ENCODE peak calls at places on chromosomes 2 and 18, in seven cellular contexts. One of them, this sample, is unnamed.

GRCh38 chr2:190202604-190203003 is 117.0 kb downstream of the HIBCH start:
- DNase-seq in small intestine: no peak
- DNase-seq in NCI-H1092: no peak
- DNase-seq in SK-MEL-5: no peak
- DNase-seq in cardiac fibroblast: no peak
- DNase-seq in ACHN: no peak
- DNase-seq in erythroblast: no peak
- DNase-seq in this sample: no peak

GRCh38 chr2:55364189-55365055 is 55.2 kb downstream of the CCDC88A start:
- DNase-seq in small intestine: no peak
- DNase-seq in NCI-H1092: no peak
- DNase-seq in SK-MEL-5: peak; percentile 98
- DNase-seq in cardiac fibroblast: peak; percentile 97
- DNase-seq in ACHN: peak; percentile 60
- DNase-seq in erythroblast: peak; percentile 47
- DNase-seq in this sample: no peak

GRCh38 chr2:223217373-223217772 is 165.4 kb downstream of the KCNE4 start:
- DNase-seq in small intestine: no peak
- DNase-seq in NCI-H1092: no peak
- DNase-seq in SK-MEL-5: no peak
- DNase-seq in cardiac fibroblast: no peak
- DNase-seq in ACHN: no peak
- DNase-seq in erythroblast: no peak
- DNase-seq in this sample: no peak

GRCh38 chr18:774811-775210 is 37.2 kb downstream of the YES1 start:
- DNase-seq in small intestine: peak; percentile 72
- DNase-seq in NCI-H1092: no peak
- DNase-seq in SK-MEL-5: no peak
- DNase-seq in cardiac fibroblast: no peak
- DNase-seq in ACHN: no peak
- DNase-seq in erythroblast: no peak
- DNase-seq in this sample: no peak

GRCh38 chr2:20452551-20452950 is 5.7 kb downstream of the RHOB start:
- DNase-seq in small intestine: no peak
- DNase-seq in NCI-H1092: no peak
- DNase-seq in SK-MEL-5: peak; percentile 96
- DNase-seq in cardiac fibroblast: peak; percentile 83
- DNase-seq in ACHN: peak; percentile 70
- DNase-seq in erythroblast: no peak
- DNase-seq in this sample: no peak

GRCh38 chr18:51127664-51128063 is 69.8 kb downstream of the MEX3C start:
- DNase-seq in small intestine: no peak
- DNase-seq in NCI-H1092: no peak
- DNase-seq in SK-MEL-5: no peak
- DNase-seq in cardiac fibroblast: no peak
- DNase-seq in ACHN: no peak
- DNase-seq in erythroblast: no peak
- DNase-seq in this sample: no peak

GRCh38 chr18:79916546-79917350 is 34.7 kb downstream of the SLC66A2 start:
- DNase-seq in small intestine: no peak
- DNase-seq in NCI-H1092: no peak
- DNase-seq in SK-MEL-5: no peak
- DNase-seq in cardiac fibroblast: no peak
- DNase-seq in ACHN: no peak
- DNase-seq in erythroblast: no peak
- DNase-seq in this sample: peak; percentile 3

GRCh38 chr2:120626566-120626965 is 109.1 kb upstream of the GLI2 start:
- DNase-seq in small intestine: no peak
- DNase-seq in NCI-H1092: no peak
- DNase-seq in SK-MEL-5: peak; percentile 74
- DNase-seq in cardiac fibroblast: no peak
- DNase-seq in ACHN: no peak
- DNase-seq in erythroblast: no peak
- DNase-seq in this sample: no peak

GRCh38 chr2:114752425-114752824 is 310.0 kb downstream of the DPP10 start:
- DNase-seq in small intestine: no peak
- DNase-seq in NCI-H1092: no peak
- DNase-seq in SK-MEL-5: no peak
- DNase-seq in cardiac fibroblast: no peak
- DNase-seq in ACHN: no peak
- DNase-seq in erythroblast: no peak
- DNase-seq in this sample: no peak

GRCh38 chr2:235105821-235106359 is 154.1 kb downstream of the SH3BP4 start:
- DNase-seq in small intestine: peak; percentile 49
- DNase-seq in NCI-H1092: no peak
- DNase-seq in SK-MEL-5: no peak
- DNase-seq in cardiac fibroblast: no peak
- DNase-seq in ACHN: no peak
- DNase-seq in erythroblast: no peak
- DNase-seq in this sample: no peak

GRCh38 chr18:48756511-48757226 is 194.1 kb downstream of the SMAD7 start:
- DNase-seq in small intestine: no peak
- DNase-seq in NCI-H1092: no peak
- DNase-seq in SK-MEL-5: peak; percentile 75
- DNase-seq in cardiac fibroblast: no peak
- DNase-seq in ACHN: no peak
- DNase-seq in erythroblast: no peak
- DNase-seq in this sample: no peak

GRCh38 chr2:171235262-171235881 is 74.7 kb upstream of the TLK1 start:
- DNase-seq in small intestine: no peak
- DNase-seq in NCI-H1092: no peak
- DNase-seq in SK-MEL-5: no peak
- DNase-seq in cardiac fibroblast: no peak
- DNase-seq in ACHN: no peak
- DNase-seq in erythroblast: no peak
- DNase-seq in this sample: no peak

GRCh38 chr2:188978291-188979081 is 4.3 kb downstream of the COL3A1 start:
- DNase-seq in small intestine: peak; percentile 9
- DNase-seq in NCI-H1092: no peak
- DNase-seq in SK-MEL-5: peak; percentile 67
- DNase-seq in cardiac fibroblast: peak; percentile 88
- DNase-seq in ACHN: peak; percentile 64
- DNase-seq in erythroblast: no peak
- DNase-seq in this sample: no peak

GRCh38 chr2:46296216-46296839 is 879 bp upstream of the EPAS1 start:
- DNase-seq in small intestine: no peak
- DNase-seq in NCI-H1092: no peak
- DNase-seq in SK-MEL-5: peak; percentile 28
- DNase-seq in cardiac fibroblast: no peak
- DNase-seq in ACHN: no peak
- DNase-seq in erythroblast: peak; percentile 68
- DNase-seq in this sample: peak; percentile 49

GRCh38 chr2:188450740-188451480 is 159.2 kb downstream of the GULP1 start:
- DNase-seq in small intestine: no peak
- DNase-seq in NCI-H1092: no peak
- DNase-seq in SK-MEL-5: no peak
- DNase-seq in cardiac fibroblast: no peak
- DNase-seq in ACHN: no peak
- DNase-seq in erythroblast: no peak
- DNase-seq in this sample: no peak

GRCh38 chr2:43934567-43934966 is 61.2 kb downstream of the LRPPRC start:
- DNase-seq in small intestine: no peak
- DNase-seq in NCI-H1092: no peak
- DNase-seq in SK-MEL-5: no peak
- DNase-seq in cardiac fibroblast: peak; percentile 19
- DNase-seq in ACHN: no peak
- DNase-seq in erythroblast: no peak
- DNase-seq in this sample: no peak

GRCh38 chr2:24816884-24817283 is 23.7 kb downstream of the CENPO start:
- DNase-seq in small intestine: no peak
- DNase-seq in NCI-H1092: no peak
- DNase-seq in SK-MEL-5: no peak
- DNase-seq in cardiac fibroblast: peak; percentile 87
- DNase-seq in ACHN: peak; percentile 30
- DNase-seq in erythroblast: no peak
- DNase-seq in this sample: no peak

GRCh38 chr2:28419705-28420270 is 27.1 kb downstream of the FOSL2 start:
- DNase-seq in small intestine: no peak
- DNase-seq in NCI-H1092: no peak
- DNase-seq in SK-MEL-5: no peak
- DNase-seq in cardiac fibroblast: no peak
- DNase-seq in ACHN: no peak
- DNase-seq in erythroblast: no peak
- DNase-seq in this sample: no peak

GRCh38 chr2:68292108-68292710 is 27.5 kb downstream of the CNRIP1 start:
- DNase-seq in small intestine: peak; percentile 40
- DNase-seq in NCI-H1092: peak; percentile 3
- DNase-seq in SK-MEL-5: peak; percentile 58
- DNase-seq in cardiac fibroblast: peak; percentile 37
- DNase-seq in ACHN: peak; percentile 45
- DNase-seq in erythroblast: peak; percentile 76
- DNase-seq in this sample: no peak

GRCh38 chr2:210586381-210586780 is 30.0 kb downstream of the CPS1 start:
- DNase-seq in small intestine: no peak
- DNase-seq in NCI-H1092: no peak
- DNase-seq in SK-MEL-5: no peak
- DNase-seq in cardiac fibroblast: peak; percentile 43
- DNase-seq in ACHN: no peak
- DNase-seq in erythroblast: no peak
- DNase-seq in this sample: no peak

GRCh38 chr2:29014811-29015414 is 33.8 kb downstream of the TOGARAM2 start:
- DNase-seq in small intestine: peak; percentile 58
- DNase-seq in NCI-H1092: no peak
- DNase-seq in SK-MEL-5: no peak
- DNase-seq in cardiac fibroblast: peak; percentile 78
- DNase-seq in ACHN: no peak
- DNase-seq in erythroblast: no peak
- DNase-seq in this sample: peak; percentile 59

This sample was measured in transverse colon.